ENCODE peak calls at places on chromosomes 11 and 22, in five cellular contexts. V is MG63, M is brain microvascular endothelial cell, Z is ovary, W is mucosa of descending colon. Q is an unnamed sample.

GRCh38 chr11:115616941-115617340 is 112.7 kb upstream of the CADM1 start:
- DNase-seq in V (peak; percentile 94), Z (no peak), M (peak; percentile 18), W (peak; percentile 3), Q (peak; percentile 27)

GRCh38 chr11:76102772-76103171 is 103.5 kb downstream of the WNT11 start:
- DNase-seq in M (peak; percentile 12), W (peak; percentile 46), Z (no peak), V (no peak), Q (peak; percentile 59)

GRCh38 chr11:18309691-18310090 is 12.2 kb downstream of the HPS5 start:
- DNase-seq in W (no peak), Z (no peak), M (no peak), V (no peak), Q (no peak)

GRCh38 chr11:45097721-45098493 is 48.5 kb upstream of the PRDM11 start:
- DNase-seq in M (peak; percentile 32), W (peak; percentile 70), Z (peak; percentile 65), V (peak; percentile 80), Q (no peak)

GRCh38 chr11:18778468-18778867 is 13.1 kb downstream of the PTPN5 start:
- DNase-seq in W (no peak), M (no peak), V (no peak), Z (no peak), Q (no peak)

GRCh38 chr11:10742460-10743208 is 8.4 kb upstream of the CTR9 start:
- DNase-seq in M (peak; percentile 72), Z (no peak), W (peak; percentile 60), V (no peak), Q (no peak)

GRCh38 chr22:49812838-49813237 is 14.8 kb downstream of the BRD1 start:
- DNase-seq in Z (no peak), W (no peak), M (no peak), V (peak; percentile 62), Q (no peak)

GRCh38 chr22:37710675-37711074 is 13.8 kb downstream of the TRIOBP start:
- DNase-seq in V (no peak), W (no peak), M (no peak), Z (no peak), Q (no peak)

GRCh38 chr11:84847842-84848241 is 779.3 kb downstream of the DLG2 start:
- DNase-seq in W (no peak), V (no peak), Z (no peak), M (no peak), Q (no peak)

GRCh38 chr11:123122341-123122740 is 60.4 kb upstream of the HSPA8 start:
- DNase-seq in M (peak; percentile 34), Z (no peak), W (no peak), V (peak; percentile 11), Q (no peak)

GRCh38 chr22:32746715-32747114 is 54.8 kb upstream of the TIMP3 start:
- DNase-seq in Z (no peak), M (no peak), W (no peak), V (no peak), Q (peak; percentile 65)

GRCh38 chr11:119567667-119568582 is 145.0 kb upstream of the THY1 start:
- DNase-seq in V (peak; percentile 89), M (peak; percentile 70), Z (no peak), W (peak; percentile 12), Q (no peak)

GRCh38 chr11:80186687-80187086 is 745.9 kb upstream of the TENM4 start:
- DNase-seq in M (no peak), W (no peak), Z (no peak), V (no peak), Q (no peak)

GRCh38 chr11:124077266-124077665 is 36.1 kb upstream of the OR10G7 start:
- DNase-seq in M (no peak), V (no peak), Z (no peak), W (no peak), Q (no peak)

GRCh38 chr11:47152953-47153950 is 23.4 kb downstream of the ARFGAP2 start:
- DNase-seq in V (peak; percentile 66), Z (peak; percentile 88), W (peak; percentile 92), M (peak; percentile 75), Q (peak; percentile 81)

GRCh38 chr11:108698844-108699642 is 34.2 kb downstream of the DDX10 start:
- DNase-seq in M (no peak), V (no peak), Z (no peak), W (no peak), Q (no peak)

GRCh38 chr22:41939981-41940852 is 6.7 kb downstream of the CENPM start:
- DNase-seq in M (no peak), Z (no peak), V (no peak), W (peak; percentile 97), Q (no peak)

GRCh38 chr11:57426439-57426753 is 525 bp downstream of the SLC43A3 start:
- DNase-seq in Z (no peak), W (no peak), M (no peak), V (no peak), Q (no peak)

GRCh38 chr22:26134654-26135330 is 34.5 kb upstream of the SEZ6L start:
- DNase-seq in V (no peak), W (no peak), Z (no peak), M (no peak), Q (no peak)

GRCh38 chr11:38990841-38991240 is 2392.8 kb upstream of the RAG2 start:
- DNase-seq in V (no peak), Z (no peak), M (no peak), W (no peak), Q (no peak)

GRCh38 chr11:62186195-62186594 is 3.8 kb upstream of the SCGB1D1 start:
- DNase-seq in W (no peak), M (no peak), Z (no peak), V (no peak), Q (peak; percentile 29)

GRCh38 chr11:62540804-62541671 is 5.6 kb downstream of the AHNAK start:
- DNase-seq in M (no peak), V (peak; percentile 77), W (peak; percentile 53), Z (peak; percentile 44), Q (peak; percentile 50)

GRCh38 chr11:65780770-65781151 is at the start of gene AP5B1:
- DNase-seq in M (no peak), W (peak; percentile 80), Z (peak; percentile 70), V (peak; percentile 72), Q (peak; percentile 68)

GRCh38 chr11:44575962-44576361 is 10.5 kb downstream of the CD82 start:
- DNase-seq in V (no peak), Z (no peak), W (no peak), M (no peak), Q (no peak)

GRCh38 chr11:132140056-132140455 is 769.6 kb downstream of the NTM start:
- DNase-seq in W (no peak), Z (no peak), M (no peak), V (no peak), Q (no peak)

GRCh38 chr11:131815631-131816030 is 445.2 kb downstream of the NTM start:
- DNase-seq in M (no peak), W (no peak), Z (no peak), V (no peak), Q (no peak)

GRCh38 chr11:47943721-47944554 is 36.4 kb upstream of the PTPRJ start:
- DNase-seq in M (no peak), V (no peak), W (no peak), Z (no peak), Q (no peak)

GRCh38 chr11:100757636-100758035 is 70.5 kb downstream of the ARHGAP42 start:
- DNase-seq in V (no peak), M (no peak), W (no peak), Z (no peak), Q (no peak)

GRCh38 chr11:26575946-26576345 is 3.9 kb upstream of the MUC15 start:
- DNase-seq in Z (no peak), V (no peak), M (no peak), W (no peak), Q (no peak)

GRCh38 chr22:43867839-43868652 is 5.7 kb upstream of the SULT4A1 start:
- DNase-seq in Z (peak; percentile 73), M (peak; percentile 41), V (peak; percentile 42), W (peak; percentile 73), Q (peak; percentile 58)

DNA sequence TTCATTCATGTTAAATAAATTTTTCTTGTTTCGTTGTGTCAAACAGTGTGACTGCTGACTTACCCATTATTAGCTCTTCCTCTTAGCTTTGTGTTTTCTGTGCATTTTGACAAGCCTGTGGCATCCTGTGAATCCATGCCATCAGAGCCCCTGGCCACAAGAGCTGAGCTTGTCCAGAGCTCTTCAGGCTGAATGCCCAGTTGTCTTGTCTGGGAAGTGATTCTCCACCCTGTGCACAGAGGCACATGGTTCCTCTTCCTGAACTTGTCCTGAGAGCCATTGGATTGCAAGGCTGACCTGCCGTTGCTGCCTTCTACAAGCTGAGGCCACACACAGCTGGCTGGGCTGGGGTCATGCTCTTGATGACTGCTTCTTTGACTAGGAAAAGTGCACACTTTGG is 64.1 kb downstream of the PPP6R3 start:
- DNase-seq in W (peak; percentile 29), Z (no peak), M (no peak), V (no peak), Q (no peak)
- H3K36me3 ChIP-seq in W (no peaks in the 10 kb centered on the region), Z (no peaks in the 10 kb centered on the region), M (peaks cover 26% of the 10 kb centered on the region), V (peaks cover 53% of the 10 kb centered on the region), Q (peaks cover 59% of the 10 kb centered on the region)

GRCh38 chr22:23800297-23801237 is 13.8 kb downstream of the SMARCB1 start:
- DNase-seq in Z (no peak), M (no peak), W (no peak), V (no peak), Q (no peak)
- H3K36me3 ChIP-seq in Z (no peaks in the 10 kb centered on the region), M (peaks cover 72% of the 10 kb centered on the region), W (peaks cover 17% of the 10 kb centered on the region), V (peaks cover 43% of the 10 kb centered on the region), Q (peaks cover 90% of the 10 kb centered on the region)

GRCh38 chr11:113884361-113884836 is 9.0 kb upstream of the USP28 start:
- DNase-seq in V (no peak), W (no peak), M (peak; percentile 33), Z (no peak), Q (no peak)
- H3K36me3 ChIP-seq in V (no peaks in the 10 kb centered on the region), W (no peaks in the 10 kb centered on the region), M (no peaks in the 10 kb centered on the region), Z (no peaks in the 10 kb centered on the region), Q (no peaks in the 10 kb centered on the region)

DNA sequence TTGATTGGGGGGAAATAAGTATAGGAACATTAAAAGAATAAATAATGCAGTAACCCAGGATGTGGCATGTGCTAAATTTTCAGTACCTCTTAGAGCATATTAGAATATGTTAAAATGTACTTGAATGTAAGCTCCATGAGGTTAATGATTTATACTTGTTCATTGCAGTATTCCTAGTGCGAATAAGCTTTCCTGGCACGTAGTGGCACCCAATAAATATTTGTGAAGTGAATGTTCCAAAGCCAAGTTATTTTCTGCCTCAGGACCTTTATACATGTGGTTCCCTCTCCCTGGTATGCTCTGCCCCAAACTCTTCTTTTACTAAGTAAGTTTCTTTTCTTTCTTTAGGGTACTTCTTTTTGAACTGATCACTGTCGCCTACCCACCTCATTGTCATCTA is 118.8 kb downstream of the DBX1 start:
- DNase-seq in Z (no peak), M (no peak), V (no peak), W (no peak), Q (no peak)
- H3K36me3 ChIP-seq in Z (no peaks in the 10 kb centered on the region), M (peaks cover 10% of the 10 kb centered on the region), V (peaks cover 71% of the 10 kb centered on the region), W (no peaks in the 10 kb centered on the region), Q (peaks cover 37% of the 10 kb centered on the region)

GRCh38 chr11:72426054-72426757 is 8.1 kb downstream of the CLPB start:
- DNase-seq in Z (no peak), M (no peak), V (no peak), W (no peak), Q (no peak)
- H3K36me3 ChIP-seq in Z (no peaks in the 10 kb centered on the region), M (peaks cover 14% of the 10 kb centered on the region), V (peaks cover 38% of the 10 kb centered on the region), W (no peaks in the 10 kb centered on the region), Q (peaks cover 35% of the 10 kb centered on the region)

Q was measured in left ventricle myocardium inferior.